ENCODE peak calls at places on chromosome 5, in four cellular contexts. P, Z, X and Q are unnamed samples.

GRCh38 chr5:177972613-177973012 is 23.4 kb downstream of the PROP1 start:
- DNase-seq in X (no peak), Z (no peak), P (no peak), Q (no peak)

GRCh38 chr5:31194892-31195291 is 1.4 kb downstream of the CDH6 start:
- DNase-seq in X (no peak), P (peak), Z (no peak), Q (no peak)

GRCh38 chr5:105877592-105877991 is 1793.1 kb downstream of the EFNA5 start:
- DNase-seq in Z (no peak), P (no peak), X (no peak), Q (no peak)

GRCh38 chr5:21236104-21236503 is 1248.1 kb upstream of the CDH18 start:
- DNase-seq in P (peak), X (no peak), Z (no peak), Q (no peak)

GRCh38 chr5:124194282-124194681 is 552.2 kb downstream of the ZNF608 start:
- DNase-seq in P (no peak), X (no peak), Z (no peak), Q (no peak)

GRCh38 chr5:43396762-43397304 is 15.4 kb downstream of the CCL28 start:
- DNase-seq in X (no peak), P (peak), Z (no peak), Q (no peak)

GRCh38 chr5:60333103-60333502 is 366.9 kb downstream of the DEPDC1B start:
- DNase-seq in Z (no peak), X (no peak), P (peak), Q (no peak)

GRCh38 chr5:172028167-172028566 is 21.7 kb upstream of the FBXW11 start:
- DNase-seq in X (no peak), Z (no peak), P (no peak), Q (no peak)

DNA sequence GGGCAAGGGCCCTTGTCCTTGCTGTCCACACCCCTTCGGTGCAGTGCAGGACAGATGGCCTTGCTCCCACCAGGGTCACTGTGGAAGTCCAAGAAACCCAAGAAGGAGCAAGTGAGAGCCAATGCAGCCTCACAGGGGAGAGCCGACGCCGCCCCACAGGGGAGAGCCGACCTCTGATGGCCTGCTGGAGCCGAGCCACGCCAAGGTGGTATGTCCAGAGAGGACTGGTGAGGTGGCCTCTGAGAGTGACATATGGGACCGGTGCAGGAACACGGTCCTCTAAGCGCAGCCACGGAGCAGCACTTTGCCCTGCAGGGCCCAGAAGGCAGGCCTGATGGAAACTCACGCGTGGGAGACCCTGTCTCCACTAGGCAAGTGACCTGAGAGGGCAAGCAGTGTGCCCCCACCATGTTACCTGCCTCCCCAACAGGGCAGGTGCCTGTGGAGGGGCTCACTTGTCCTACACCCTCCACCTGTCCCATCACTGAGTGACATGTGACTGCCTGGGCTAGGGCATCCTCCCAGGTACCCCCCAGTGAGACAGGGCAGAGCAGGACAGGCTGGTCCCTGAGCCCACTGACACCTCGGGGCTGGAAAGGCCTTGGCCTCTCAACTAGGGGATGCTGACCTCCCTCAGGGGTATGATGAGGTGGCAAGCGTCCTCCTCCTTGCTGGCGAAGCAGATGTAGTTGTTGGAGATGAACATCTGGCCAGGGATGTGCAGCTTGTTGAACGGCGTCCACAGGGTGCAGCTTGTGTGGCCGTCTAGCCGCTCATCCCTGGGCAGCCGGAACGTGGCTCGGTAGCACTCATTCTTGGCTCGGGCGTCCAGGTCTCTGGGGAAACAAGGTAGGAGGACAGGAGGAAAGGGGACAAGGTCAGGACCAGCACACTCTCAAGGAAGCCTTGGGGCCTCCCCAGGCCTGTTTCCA is 16.7 kb downstream of the TBC1D9B start:
- DNase-seq in X (no peak), Z (no peak), P (no peak), Q (no peak)
- H3K9ac ChIP-seq in X (no peak), Z (no peak), P (no peak), Q (no peak)

GRCh38 chr5:55917402-55918096 is 66.4 kb downstream of the IL31RA start:
- DNase-seq in Z (no peak), P (no peak), X (no peak), Q (no peak)
- H3K9ac ChIP-seq in Z (no peak), P (no peak), X (no peak), Q (no peak)

GRCh38 chr5:2748180-2748840 is 3.2 kb downstream of the IRX2 start:
- DNase-seq in X (no peak), Z (no peak), P (peak), Q (no peak)

GRCh38 chr5:2750026-2750757 is 1.3 kb downstream of the IRX2 start:
- DNase-seq in Z (peak), X (no peak), P (peak), Q (peak)

GRCh38 chr5:2747372-2748179 is 3.9 kb downstream of the IRX2 start:
- DNase-seq in Z (no peak), X (no peak), P (peak), Q (peak)

GRCh38 chr5:2749514-2750025 is 1.9 kb downstream of the IRX2 start:
- DNase-seq in P (peak), X (no peak), Z (no peak), Q (peak)

DNA sequence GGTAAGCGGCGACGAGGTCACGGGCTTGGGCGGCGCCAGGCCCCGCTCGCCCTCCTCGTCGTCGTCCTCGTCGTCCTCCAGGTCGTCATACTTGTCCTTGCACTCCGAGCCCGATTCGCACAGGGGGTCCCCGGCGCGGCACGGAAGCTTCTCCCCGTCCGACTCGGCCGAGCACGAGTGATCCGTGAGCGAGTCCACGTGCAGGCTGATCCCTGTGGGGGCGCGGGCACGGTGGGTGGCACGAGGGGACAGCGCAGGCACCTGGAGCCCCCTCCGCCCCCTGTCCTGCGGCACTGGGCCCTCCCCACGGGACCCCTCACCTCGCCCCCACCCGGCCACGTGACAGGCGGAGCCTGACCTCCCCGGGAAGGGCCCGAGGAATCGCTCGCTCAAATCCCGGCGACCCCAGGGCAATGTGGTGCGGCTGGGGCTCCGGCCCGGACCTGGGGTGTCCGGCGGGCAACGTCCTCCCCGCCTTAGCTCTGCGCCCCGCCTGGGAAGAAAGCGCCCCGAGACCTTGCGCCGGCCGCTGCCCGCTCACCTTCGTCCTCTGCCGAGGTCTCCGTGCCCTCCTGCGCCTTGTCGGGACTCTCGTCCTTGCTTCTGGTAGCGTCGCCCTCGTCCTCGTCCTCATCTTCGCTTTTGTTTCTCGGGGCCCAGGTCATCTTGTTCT is 2.5 kb downstream of the IRX2 start:
- DNase-seq in X (no peak), Z (no peak), P (peak), Q (peak)
- H3K9ac ChIP-seq in X (no peak), Z (no peak), P (peak), Q (no peak)

DNA sequence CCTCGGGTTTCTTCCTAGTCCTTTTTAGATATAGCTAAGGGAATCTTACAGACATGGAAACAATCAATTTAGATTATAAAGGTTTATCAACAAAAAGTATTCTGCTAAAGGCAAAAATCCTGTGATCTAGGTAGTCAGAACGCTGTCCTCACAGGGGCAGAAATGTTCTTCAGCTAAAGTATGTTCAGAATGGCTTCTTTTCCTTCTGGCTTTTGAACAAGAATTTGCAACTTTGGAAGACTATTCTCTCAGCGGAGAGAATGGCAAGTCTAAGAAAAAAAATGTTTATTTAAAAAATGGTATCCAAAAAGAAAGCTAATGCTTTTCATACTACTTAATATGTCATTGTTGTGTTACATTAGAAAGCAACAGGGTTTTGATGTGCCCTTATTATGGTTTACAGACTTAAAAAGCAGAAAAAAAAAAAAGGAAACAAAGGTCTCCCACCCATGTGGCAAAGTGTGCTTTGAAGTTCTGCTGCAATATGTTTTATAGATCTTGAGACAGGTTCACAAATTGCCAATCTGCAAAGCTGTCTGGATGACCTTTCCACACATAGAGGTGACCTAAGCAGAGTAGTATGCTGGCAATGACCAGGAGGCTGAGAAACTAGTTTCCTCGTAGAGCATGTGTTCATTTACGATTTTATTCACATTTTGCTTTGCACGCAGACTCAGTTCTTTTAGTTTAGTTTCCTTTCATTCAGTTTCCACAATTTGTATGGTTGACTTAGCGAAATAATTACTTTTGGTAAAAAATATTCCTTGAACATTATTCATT is 45.1 kb upstream of the PJA2 start:
- DNase-seq in Z (peak), P (peak), X (no peak), Q (no peak)
- H3K9ac ChIP-seq in Z (no peak), P (peak), X (no peak), Q (no peak)

DNA sequence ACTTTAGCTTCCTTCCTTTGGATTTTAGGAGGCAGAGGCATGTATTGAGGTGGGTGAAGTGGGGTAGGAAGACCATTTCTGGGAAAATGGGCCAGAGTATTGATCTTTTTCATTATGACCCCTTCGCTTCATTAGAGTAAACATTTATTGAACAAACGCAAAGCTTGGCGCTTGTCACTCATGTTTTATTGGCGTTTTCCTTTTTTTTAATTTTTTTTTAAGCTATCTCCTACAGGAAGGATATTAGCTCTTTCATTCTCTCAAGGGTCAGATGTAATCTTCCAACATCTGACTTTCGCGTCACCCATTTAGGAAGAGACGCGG is 273 bp upstream of the SUB1 start:
- DNase-seq in P (no peak), X (no peak), Z (no peak), Q (no peak)
- H3K9ac ChIP-seq in P (no peak), X (peak), Z (peak), Q (peak)

GRCh38 chr5:8949908-8950307 is 596.0 kb downstream of the SEMA5A start:
- DNase-seq in X (no peak), Z (no peak), P (no peak), Q (no peak)

GRCh38 chr5:8953911-8954310 is 592.0 kb downstream of the SEMA5A start:
- DNase-seq in P (no peak), X (no peak), Z (no peak), Q (no peak)

GRCh38 chr5:8954801-8955200 is 591.1 kb downstream of the SEMA5A start:
- DNase-seq in P (no peak), Z (no peak), X (no peak), Q (no peak)

GRCh38 chr5:8952147-8952546 is 593.7 kb downstream of the SEMA5A start:
- DNase-seq in Z (no peak), X (no peak), P (no peak), Q (no peak)

DNA sequence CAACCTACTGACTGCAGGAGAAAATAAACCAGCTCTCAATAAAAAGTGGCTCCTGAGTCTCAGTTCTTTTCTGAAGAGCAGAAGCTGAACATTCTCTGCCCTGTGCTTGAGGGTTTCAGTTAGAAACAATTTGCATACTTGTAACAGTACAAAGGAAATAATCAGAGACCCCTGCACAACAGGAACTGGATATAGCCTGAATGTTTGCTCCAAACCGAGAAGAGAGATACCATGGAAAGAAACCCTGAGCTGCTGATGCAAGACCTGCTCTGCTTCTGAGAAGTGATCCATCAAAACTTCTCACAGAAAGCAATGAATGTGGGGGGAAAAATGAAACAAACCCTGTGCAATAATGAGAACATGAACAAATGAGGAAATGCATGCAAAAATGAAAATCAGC is 592.9 kb downstream of the SEMA5A start:
- DNase-seq in X (no peak), P (no peak), Z (no peak), Q (no peak)
- H3K9ac ChIP-seq in X (no peak), P (no peak), Z (no peak), Q (no peak)

GRCh38 chr5:81189875-81190467 is 43.2 kb upstream of the CKMT2 start:
- DNase-seq in P (no peak), Z (no peak), X (peak), Q (no peak)

GRCh38 chr5:81187885-81188284 is 45.2 kb upstream of the CKMT2 start:
- DNase-seq in Z (no peak), P (no peak), X (no peak), Q (no peak)

GRCh38 chr5:81192351-81192750 is 40.8 kb upstream of the CKMT2 start:
- DNase-seq in P (no peak), Z (peak), X (no peak), Q (peak)

GRCh38 chr5:81191726-81192125 is 41.4 kb upstream of the CKMT2 start:
- DNase-seq in Z (no peak), X (no peak), P (no peak), Q (no peak)

GRCh38 chr5:81188962-81189361 is 44.2 kb upstream of the CKMT2 start:
- DNase-seq in Z (no peak), X (no peak), P (no peak), Q (peak)
- H3K9ac ChIP-seq in Z (no peak), X (no peak), P (no peak), Q (no peak)

GRCh38 chr5:72282878-72283277 is 37.2 kb downstream of the MRPS27 start:
- DNase-seq in Z (no peak), X (peak), P (no peak), Q (no peak)

GRCh38 chr5:72281764-72282499 is 38.1 kb downstream of the MRPS27 start:
- DNase-seq in X (peak), Z (peak), P (no peak), Q (no peak)

GRCh38 chr5:72281430-72281763 is 38.6 kb downstream of the MRPS27 start:
- DNase-seq in P (no peak), X (no peak), Z (no peak), Q (no peak)

GRCh38 chr5:72284674-72285424 is 35.2 kb downstream of the MRPS27 start:
- DNase-seq in P (no peak), X (no peak), Z (no peak), Q (no peak)

GRCh38 chr5:72283358-72283757 is 36.7 kb downstream of the MRPS27 start:
- DNase-seq in Z (no peak), X (no peak), P (no peak), Q (no peak)
- H3K9ac ChIP-seq in Z (no peak), X (no peak), P (no peak), Q (no peak)

DNA sequence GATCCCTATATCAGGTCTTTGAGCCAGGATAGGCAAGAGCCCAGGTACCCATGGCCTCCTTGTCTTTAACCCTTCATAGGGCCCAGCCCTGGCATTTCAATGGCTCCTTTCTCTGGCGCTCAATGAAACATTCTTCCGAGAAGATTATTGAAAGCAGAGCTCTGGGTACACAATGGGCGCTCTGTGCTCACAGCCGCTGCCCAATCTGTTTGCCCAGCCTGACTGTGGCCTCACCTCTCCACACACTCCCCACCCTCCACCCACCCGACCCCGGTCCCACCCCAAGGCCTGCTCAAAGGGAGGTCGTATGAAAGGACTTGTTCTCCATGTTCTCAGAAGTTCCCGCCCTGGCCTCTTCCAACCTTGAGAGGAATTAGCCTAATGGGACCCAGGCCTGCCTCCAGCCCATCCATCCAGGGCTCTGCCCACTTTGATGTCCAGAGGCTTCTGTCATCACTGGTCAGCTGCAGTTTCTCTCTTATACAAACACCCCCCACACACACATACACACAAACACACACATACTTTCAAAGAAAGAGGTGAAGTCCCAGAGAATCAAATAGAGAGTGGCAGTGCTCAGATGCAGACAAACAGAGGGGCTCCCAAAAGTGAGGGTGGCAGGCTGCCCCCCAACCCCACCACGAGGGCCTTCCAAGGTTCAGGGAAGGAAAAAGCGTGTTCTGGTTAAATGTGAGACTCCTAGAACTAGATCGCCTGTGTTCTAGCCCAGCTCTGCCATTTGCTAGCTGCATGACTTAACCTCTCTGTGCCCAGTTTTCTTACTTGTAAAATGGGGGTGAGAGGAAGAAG is 5.1 kb upstream of the ARSI start:
- DNase-seq in P (no peak), X (no peak), Z (no peak), Q (no peak)
- H3K9ac ChIP-seq in P (no peak), X (no peak), Z (no peak), Q (no peak)